ENCODE peak calls at places on chromosomes 6 and 20, in ten cellular contexts. G, R, N, Q, B, O, T, H, D and A are unnamed samples.

GRCh38 chr6:124961784-124962611 is at the start of gene RNF217:
- DNase-seq in G (peak), R (no peak), N (peak), Q (no peak), B (no peak), O (peak), T (no peak), H (no peak), D (no peak), A (peak)

GRCh38 chr20:18019068-18019467 is 38.6 kb downstream of the OVOL2 start:
- DNase-seq in G (peak), R (no peak), N (peak), Q (no peak), B (peak), O (peak), T (no peak), H (no peak), D (no peak), A (no peak)

GRCh38 chr6:55886185-55886836 is 10.9 kb upstream of the BMP5 start:
- DNase-seq in G (no peak), R (no peak), N (peak), Q (no peak), B (no peak), O (peak), T (no peak), H (no peak), D (no peak), A (no peak)

GRCh38 chr20:2261105-2261504 is 34.7 kb upstream of the TGM3 start:
- DNase-seq in G (no peak), R (peak), N (peak), Q (no peak), B (no peak), O (no peak), T (no peak), H (no peak), D (no peak), A (no peak)

GRCh38 chr20:4661191-4661590 is 60.5 kb upstream of the PRND start:
- DNase-seq in G (no peak), R (no peak), N (no peak), Q (no peak), B (peak), O (no peak), T (peak), H (no peak), D (no peak), A (no peak)

GRCh38 chr20:43857932-43858331 is 56.7 kb upstream of the TOX2 start:
- DNase-seq in G (no peak), R (no peak), N (no peak), Q (no peak), B (no peak), O (no peak), T (no peak), H (no peak), D (no peak), A (no peak)

GRCh38 chr6:90936286-90936685 is 349.4 kb upstream of the MAP3K7 start:
- DNase-seq in G (no peak), R (no peak), N (no peak), Q (no peak), B (no peak), O (no peak), T (no peak), H (no peak), D (no peak), A (no peak)

GRCh38 chr6:51093899-51094665 is 275.4 kb downstream of the TFAP2B start:
- DNase-seq in G (no peak), R (no peak), N (no peak), Q (no peak), B (no peak), O (no peak), T (no peak), H (no peak), D (no peak), A (no peak)

GRCh38 chr6:166767191-166767590 is 140.1 kb upstream of the RPS6KA2 start:
- DNase-seq in G (no peak), R (no peak), N (no peak), Q (no peak), B (no peak), O (no peak), T (no peak), H (no peak), D (no peak), A (no peak)

GRCh38 chr6:21348462-21349195 is 244.9 kb upstream of the SOX4 start:
- DNase-seq in G (no peak), R (no peak), N (peak), Q (no peak), B (no peak), O (peak), T (no peak), H (no peak), D (no peak), A (no peak)

GRCh38 chr6:37104935-37105781 is 64.8 kb upstream of the PIM1 start:
- DNase-seq in G (no peak), R (no peak), N (no peak), Q (no peak), B (no peak), O (no peak), T (no peak), H (no peak), D (no peak), A (no peak)

GRCh38 chr6:53309897-53310291 is 38.9 kb downstream of the ELOVL5 start:
- DNase-seq in G (no peak), R (no peak), N (no peak), Q (no peak), B (no peak), O (no peak), T (no peak), H (no peak), D (no peak), A (no peak)

GRCh38 chr6:110053395-110054240 is 75.5 kb downstream of the GPR6 start:
- DNase-seq in G (no peak), R (peak), N (peak), Q (peak), B (no peak), O (peak), T (no peak), H (no peak), D (peak), A (no peak)

GRCh38 chr6:143074101-143074500 is 13.4 kb downstream of the AIG1 start:
- DNase-seq in G (no peak), R (no peak), N (no peak), Q (no peak), B (no peak), O (no peak), T (no peak), H (no peak), D (no peak), A (no peak)

GRCh38 chr20:46352370-46352938 is 44.2 kb upstream of the CDH22 start:
- DNase-seq in G (no peak), R (no peak), N (no peak), Q (no peak), B (no peak), O (no peak), T (no peak), H (no peak), D (no peak), A (no peak)

GRCh38 chr6:150371356-150371755 is 2.5 kb downstream of the IYD start:
- DNase-seq in G (no peak), R (no peak), N (no peak), Q (no peak), B (no peak), O (no peak), T (no peak), H (no peak), D (no peak), A (no peak)

GRCh38 chr6:15036690-15037245 is 209.1 kb upstream of the JARID2 start:
- DNase-seq in G (peak), R (peak), N (no peak), Q (peak), B (no peak), O (no peak), T (no peak), H (no peak), D (no peak), A (peak)

GRCh38 chr6:100617633-100618348 is 153.1 kb upstream of the SIM1 start:
- DNase-seq in G (no peak), R (no peak), N (peak), Q (no peak), B (no peak), O (peak), T (no peak), H (no peak), D (no peak), A (no peak)

GRCh38 chr20:36777152-36777551 is 3.6 kb upstream of the DSN1 start:
- DNase-seq in G (no peak), R (no peak), N (no peak), Q (no peak), B (no peak), O (no peak), T (no peak), H (no peak), D (no peak), A (no peak)

GRCh38 chr20:23120261-23120660 is 34.1 kb upstream of the CD93 start:
- DNase-seq in G (no peak), R (no peak), N (no peak), Q (no peak), B (no peak), O (no peak), T (no peak), H (no peak), D (no peak), A (no peak)

GRCh38 chr20:52209154-52209571 is 17.6 kb upstream of the ZFP64 start:
- DNase-seq in G (no peak), R (no peak), N (no peak), Q (no peak), B (no peak), O (no peak), T (no peak), H (no peak), D (no peak), A (no peak)

GRCh38 chr6:30136570-30137286 is 788 bp downstream of the TRIM40 start:
- DNase-seq in G (no peak), R (no peak), N (no peak), Q (no peak), B (no peak), O (no peak), T (no peak), H (no peak), D (no peak), A (no peak)